ENCODE peak calls at places on chromosomes 6 and 20, in five cellular contexts. One of them, this sample, is unnamed.

GRCh38 chr20:33679758-33680485 is 5.7 kb upstream of the NECAB3 start:
- DNase-seq in EL: no peak
- DNase-seq in stimulated activated CD4-positive, alpha-beta T cell treated with anti-CD3 and anti-CD28 coated beads, Interleukin-1b, Interleukin-23, amount 100 ng/mL, for 1 hour: no peak
- DNase-seq in NCI-H510A treated with DMSO at 0.1 percent for 48 hours: no peak
- DNase-seq in T-helper 9 cell: no peak
- DNase-seq in this sample: no peak

GRCh38 chr6:105424177-105424783 is 21.4 kb upstream of the PREP start:
- DNase-seq in T-helper 9 cell: peak
- DNase-seq in EL: peak
- DNase-seq in NCI-H510A treated with DMSO at 0.1 percent for 48 hours: peak
- DNase-seq in stimulated activated CD4-positive, alpha-beta T cell treated with anti-CD3 and anti-CD28 coated beads, Interleukin-1b, Interleukin-23, amount 100 ng/mL, for 1 hour: no peak
- DNase-seq in this sample: no peak

GRCh38 chr6:4768815-4769214 is 7.4 kb upstream of the CDYL start:
- DNase-seq in T-helper 9 cell: no peak
- DNase-seq in EL: no peak
- DNase-seq in NCI-H510A treated with DMSO at 0.1 percent for 48 hours: no peak
- DNase-seq in stimulated activated CD4-positive, alpha-beta T cell treated with anti-CD3 and anti-CD28 coated beads, Interleukin-1b, Interleukin-23, amount 100 ng/mL, for 1 hour: no peak
- DNase-seq in this sample: no peak

GRCh38 chr6:159061805-159062563 is 17.2 kb upstream of the TAGAP start:
- DNase-seq in NCI-H510A treated with DMSO at 0.1 percent for 48 hours: no peak
- DNase-seq in EL: no peak
- DNase-seq in T-helper 9 cell: no peak
- DNase-seq in stimulated activated CD4-positive, alpha-beta T cell treated with anti-CD3 and anti-CD28 coated beads, Interleukin-1b, Interleukin-23, amount 100 ng/mL, for 1 hour: no peak
- DNase-seq in this sample: no peak

GRCh38 chr6:6723316-6723715 is 134.8 kb downstream of the LY86 start:
- DNase-seq in stimulated activated CD4-positive, alpha-beta T cell treated with anti-CD3 and anti-CD28 coated beads, Interleukin-1b, Interleukin-23, amount 100 ng/mL, for 1 hour: no peak
- DNase-seq in NCI-H510A treated with DMSO at 0.1 percent for 48 hours: no peak
- DNase-seq in EL: no peak
- DNase-seq in T-helper 9 cell: no peak
- DNase-seq in this sample: no peak

GRCh38 chr20:8851446-8851845 is 217.4 kb upstream of the PLCB4 start:
- DNase-seq in NCI-H510A treated with DMSO at 0.1 percent for 48 hours: no peak
- DNase-seq in EL: no peak
- DNase-seq in stimulated activated CD4-positive, alpha-beta T cell treated with anti-CD3 and anti-CD28 coated beads, Interleukin-1b, Interleukin-23, amount 100 ng/mL, for 1 hour: no peak
- DNase-seq in T-helper 9 cell: no peak
- DNase-seq in this sample: no peak

GRCh38 chr6:93343476-93343875 is 75.9 kb downstream of the EPHA7 start:
- DNase-seq in EL: no peak
- DNase-seq in T-helper 9 cell: no peak
- DNase-seq in stimulated activated CD4-positive, alpha-beta T cell treated with anti-CD3 and anti-CD28 coated beads, Interleukin-1b, Interleukin-23, amount 100 ng/mL, for 1 hour: no peak
- DNase-seq in NCI-H510A treated with DMSO at 0.1 percent for 48 hours: no peak
- DNase-seq in this sample: no peak

GRCh38 chr6:2857580-2858337 is 16.1 kb upstream of the SERPINB1 start:
- DNase-seq in NCI-H510A treated with DMSO at 0.1 percent for 48 hours: no peak
- DNase-seq in stimulated activated CD4-positive, alpha-beta T cell treated with anti-CD3 and anti-CD28 coated beads, Interleukin-1b, Interleukin-23, amount 100 ng/mL, for 1 hour: peak
- DNase-seq in EL: peak
- DNase-seq in T-helper 9 cell: peak
- DNase-seq in this sample: no peak

GRCh38 chr20:51876511-51876910 is 74.2 kb upstream of the SALL4 start:
- DNase-seq in stimulated activated CD4-positive, alpha-beta T cell treated with anti-CD3 and anti-CD28 coated beads, Interleukin-1b, Interleukin-23, amount 100 ng/mL, for 1 hour: no peak
- DNase-seq in NCI-H510A treated with DMSO at 0.1 percent for 48 hours: no peak
- DNase-seq in T-helper 9 cell: no peak
- DNase-seq in EL: no peak
- DNase-seq in this sample: no peak

GRCh38 chr20:17505664-17506517 is 25.3 kb downstream of the BFSP1 start:
- DNase-seq in EL: peak
- DNase-seq in T-helper 9 cell: peak
- DNase-seq in stimulated activated CD4-positive, alpha-beta T cell treated with anti-CD3 and anti-CD28 coated beads, Interleukin-1b, Interleukin-23, amount 100 ng/mL, for 1 hour: no peak
- DNase-seq in NCI-H510A treated with DMSO at 0.1 percent for 48 hours: no peak
- DNase-seq in this sample: no peak

GRCh38 chr20:9166153-9166780 is 97.4 kb downstream of the PLCB4 start:
- DNase-seq in stimulated activated CD4-positive, alpha-beta T cell treated with anti-CD3 and anti-CD28 coated beads, Interleukin-1b, Interleukin-23, amount 100 ng/mL, for 1 hour: no peak
- DNase-seq in EL: no peak
- DNase-seq in T-helper 9 cell: no peak
- DNase-seq in NCI-H510A treated with DMSO at 0.1 percent for 48 hours: peak
- DNase-seq in this sample: no peak

GRCh38 chr20:38499366-38499765 is 26.7 kb downstream of the RALGAPB start:
- DNase-seq in NCI-H510A treated with DMSO at 0.1 percent for 48 hours: no peak
- DNase-seq in stimulated activated CD4-positive, alpha-beta T cell treated with anti-CD3 and anti-CD28 coated beads, Interleukin-1b, Interleukin-23, amount 100 ng/mL, for 1 hour: no peak
- DNase-seq in EL: no peak
- DNase-seq in T-helper 9 cell: no peak
- DNase-seq in this sample: no peak

GRCh38 chr6:136582702-136583471 is 32.7 kb upstream of the MAP7 start:
- DNase-seq in EL: peak
- DNase-seq in stimulated activated CD4-positive, alpha-beta T cell treated with anti-CD3 and anti-CD28 coated beads, Interleukin-1b, Interleukin-23, amount 100 ng/mL, for 1 hour: no peak
- DNase-seq in T-helper 9 cell: no peak
- DNase-seq in NCI-H510A treated with DMSO at 0.1 percent for 48 hours: peak
- DNase-seq in this sample: no peak

GRCh38 chr6:111564482-111564945 is 41.2 kb downstream of the TRAF3IP2 start:
- DNase-seq in T-helper 9 cell: no peak
- DNase-seq in NCI-H510A treated with DMSO at 0.1 percent for 48 hours: no peak
- DNase-seq in EL: peak
- DNase-seq in stimulated activated CD4-positive, alpha-beta T cell treated with anti-CD3 and anti-CD28 coated beads, Interleukin-1b, Interleukin-23, amount 100 ng/mL, for 1 hour: no peak
- DNase-seq in this sample: peak

GRCh38 chr20:12593342-12593741 is 415.4 kb upstream of the SPTLC3 start:
- DNase-seq in EL: no peak
- DNase-seq in NCI-H510A treated with DMSO at 0.1 percent for 48 hours: no peak
- DNase-seq in T-helper 9 cell: no peak
- DNase-seq in stimulated activated CD4-positive, alpha-beta T cell treated with anti-CD3 and anti-CD28 coated beads, Interleukin-1b, Interleukin-23, amount 100 ng/mL, for 1 hour: no peak
- DNase-seq in this sample: no peak

GRCh38 chr6:120620900-120621299 is 713.4 kb downstream of the TBC1D32 start:
- DNase-seq in EL: no peak
- DNase-seq in stimulated activated CD4-positive, alpha-beta T cell treated with anti-CD3 and anti-CD28 coated beads, Interleukin-1b, Interleukin-23, amount 100 ng/mL, for 1 hour: no peak
- DNase-seq in T-helper 9 cell: no peak
- DNase-seq in NCI-H510A treated with DMSO at 0.1 percent for 48 hours: no peak
- DNase-seq in this sample: no peak

GRCh38 chr6:166955121-166955864 is 1.1 kb downstream of the RNASET2 start:
- DNase-seq in EL: no peak
- DNase-seq in T-helper 9 cell: peak
- DNase-seq in NCI-H510A treated with DMSO at 0.1 percent for 48 hours: no peak
- DNase-seq in stimulated activated CD4-positive, alpha-beta T cell treated with anti-CD3 and anti-CD28 coated beads, Interleukin-1b, Interleukin-23, amount 100 ng/mL, for 1 hour: no peak
- DNase-seq in this sample: no peak

This sample was measured in coronary artery.